ENCODE peak calls at places on chromosome 13, in seven cellular contexts. G is PC-3, E is hepatocyte, M is HCT116, L is SK-N-SH, W is GM23248, I is MM.1S. V is an unnamed sample.

GRCh38 chr13:110506396-110506795 is 55.1 kb downstream of the RAB20 start:
- DNase-seq in W (no peak), E (no peak), G (no peak), L (no peak), M (no peak), I (no peak), V (no peak)

GRCh38 chr13:33940898-33941297 is 122.9 kb downstream of the RFC3 start:
- DNase-seq in I (no peak), L (no peak), E (no peak), M (no peak), G (no peak), W (no peak), V (peak; percentile 45)

GRCh38 chr13:25783480-25784081 is 268.2 kb downstream of the SHISA2 start:
- DNase-seq in E (no peak), W (no peak), G (no peak), M (no peak), L (no peak), I (no peak), V (no peak)

GRCh38 chr13:108220042-108220441 is 1.9 kb downstream of the ABHD13 start:
- DNase-seq in G (peak; percentile 70), W (no peak), M (peak; percentile 57), I (no peak), E (peak; percentile 32), L (no peak), V (no peak)

GRCh38 chr13:29589234-29589633 is 6.3 kb downstream of the SLC7A1 start:
- DNase-seq in L (no peak), G (no peak), W (peak; percentile 70), I (no peak), M (no peak), E (no peak), V (peak; percentile 53)

GRCh38 chr13:81540777-81541176 is 1199.9 kb upstream of the SPRY2 start:
- DNase-seq in W (peak; percentile 18), L (peak; percentile 1), I (no peak), M (no peak), G (peak; percentile 3), E (peak; percentile 45), V (peak; percentile 13)

GRCh38 chr13:75468098-75468497 is 13.9 kb downstream of the TBC1D4 start:
- DNase-seq in L (no peak), E (no peak), G (no peak), M (no peak), W (peak; percentile 56), I (no peak), V (no peak)

GRCh38 chr13:74869846-74870245 is 612.1 kb downstream of the TBC1D4 start:
- DNase-seq in G (peak; percentile 56), M (no peak), W (peak; percentile 10), L (no peak), I (no peak), E (no peak), V (no peak)

GRCh38 chr13:36673352-36673751 is 468 bp upstream of the SERTM1 start:
- DNase-seq in L (no peak), G (no peak), I (no peak), W (no peak), E (no peak), M (no peak), V (no peak)

GRCh38 chr13:88189724-88190123 is 518.6 kb downstream of the SLITRK5 start:
- DNase-seq in M (no peak), W (no peak), L (no peak), E (no peak), G (no peak), I (no peak), V (no peak)

GRCh38 chr13:44870456-44870929 is 118.8 kb downstream of the NUFIP1 start:
- DNase-seq in M (no peak), E (no peak), G (peak; percentile 7), I (no peak), W (no peak), L (no peak), V (no peak)

GRCh38 chr13:78121459-78122348 is 203.1 kb upstream of the EDNRB start:
- DNase-seq in L (peak; percentile 24), M (peak; percentile 34), W (peak; percentile 72), E (peak; percentile 73), I (peak; percentile 73), G (peak; percentile 64), V (peak; percentile 65)

GRCh38 chr13:43307921-43308433 is 284.6 kb downstream of the DNAJC15 start:
- DNase-seq in W (peak; percentile 81), M (no peak), I (no peak), E (peak; percentile 92), G (peak; percentile 16), L (peak; percentile 71), V (no peak)

DNA sequence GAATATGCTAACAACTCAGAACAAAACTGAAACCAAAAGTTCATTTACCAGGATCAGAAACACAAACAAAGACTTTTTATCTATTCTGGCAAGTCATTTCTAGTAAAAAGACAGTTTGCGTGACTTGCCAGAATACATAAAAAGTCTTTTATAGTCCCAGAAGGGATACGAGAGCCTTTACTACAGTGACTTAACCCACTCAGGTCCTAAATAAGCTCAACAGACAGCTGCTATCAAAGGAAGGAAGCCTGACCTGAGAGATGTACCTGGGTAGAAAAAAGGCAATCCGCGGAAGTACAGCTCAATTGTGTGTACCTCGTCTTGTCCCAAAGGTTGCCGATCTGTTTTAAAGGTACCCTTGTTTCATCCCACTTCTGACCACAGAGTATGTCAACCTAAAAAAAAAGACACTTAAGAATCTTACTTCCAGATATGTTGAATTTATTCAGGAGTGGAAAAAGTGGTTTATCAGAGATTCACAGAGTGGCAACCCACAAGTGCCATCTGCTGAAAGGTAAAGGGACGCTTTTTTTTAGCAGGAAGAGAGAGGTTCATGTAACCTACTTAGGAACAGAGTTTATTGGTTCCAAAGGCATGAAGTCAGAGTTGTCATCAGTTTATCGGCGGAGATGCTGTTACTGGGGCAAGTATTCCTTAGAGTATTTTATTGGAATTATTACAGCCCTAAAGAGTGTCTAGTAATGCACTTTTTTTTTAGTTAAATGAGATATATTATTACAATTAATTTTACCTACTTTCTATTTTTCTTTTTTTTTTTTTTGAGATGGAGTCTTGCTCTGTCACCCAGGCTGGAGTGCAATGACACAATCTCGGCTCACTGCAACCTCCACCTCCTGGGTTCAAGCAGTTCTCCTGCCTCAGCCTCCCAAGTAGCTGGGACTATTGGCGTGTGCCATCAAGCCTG is 69.7 kb upstream of the C1QTNF9B start:
- DNase-seq in G (peak; percentile 37), L (no peak), E (peak; percentile 34), M (no peak), W (no peak), I (peak; percentile 8), V (no peak)
- TF ChIP-seq EZH2phosphoT487 in G (no peak), L (no peak), E (no peak), M (no peak), W (no peak), I (no peak), V (no peak)

DNA sequence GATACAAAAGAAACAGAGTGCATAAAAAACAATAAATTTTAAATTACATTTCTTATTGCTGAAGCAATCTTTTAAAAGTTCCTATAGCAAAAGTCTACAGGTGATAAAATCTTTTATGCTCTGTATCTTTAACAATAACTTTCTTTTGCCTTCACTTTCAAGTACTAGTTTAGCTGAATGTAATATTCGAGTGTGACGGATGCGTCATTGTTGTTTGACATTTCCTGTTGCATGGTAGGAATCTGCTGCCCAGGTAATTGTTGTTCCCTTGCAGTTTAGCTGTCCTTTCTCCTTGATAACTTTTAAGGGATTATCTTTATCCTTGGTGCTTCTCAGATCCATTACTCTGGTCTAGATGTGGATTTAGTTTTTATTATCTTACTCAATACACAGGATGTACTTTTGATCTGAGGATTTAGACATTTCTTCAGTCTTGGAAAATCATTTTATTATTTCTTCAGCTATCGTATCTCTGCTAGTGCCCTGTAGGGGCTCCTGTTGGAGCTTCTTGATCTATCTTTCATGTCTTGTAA is 2.1 kb upstream of the CPB2 start:
- DNase-seq in L (no peak), M (no peak), E (no peak), G (no peak), I (no peak), W (no peak), V (no peak)
- TF ChIP-seq EZH2phosphoT487 in L (no peak), M (no peak), E (no peak), G (no peak), I (no peak), W (no peak), V (no peak)

GRCh38 chr13:23668557-23668956 is 98.3 kb downstream of the TNFRSF19 start:
- DNase-seq in W (peak; percentile 23), I (no peak), M (no peak), E (no peak), G (no peak), L (no peak), V (no peak)
- TF ChIP-seq EZH2phosphoT487 in W (no peak), I (no peak), M (no peak), E (no peak), G (no peak), L (no peak), V (no peak)

GRCh38 chr13:73767747-73768315 is 366.4 kb downstream of the KLF12 start:
- DNase-seq in E (no peak), M (no peak), L (peak; percentile 22), W (no peak), G (peak; percentile 27), I (no peak), V (peak; percentile 50)
- TF ChIP-seq EZH2phosphoT487 in E (no peak), M (no peak), L (no peak), W (no peak), G (no peak), I (no peak), V (no peak)

DNA sequence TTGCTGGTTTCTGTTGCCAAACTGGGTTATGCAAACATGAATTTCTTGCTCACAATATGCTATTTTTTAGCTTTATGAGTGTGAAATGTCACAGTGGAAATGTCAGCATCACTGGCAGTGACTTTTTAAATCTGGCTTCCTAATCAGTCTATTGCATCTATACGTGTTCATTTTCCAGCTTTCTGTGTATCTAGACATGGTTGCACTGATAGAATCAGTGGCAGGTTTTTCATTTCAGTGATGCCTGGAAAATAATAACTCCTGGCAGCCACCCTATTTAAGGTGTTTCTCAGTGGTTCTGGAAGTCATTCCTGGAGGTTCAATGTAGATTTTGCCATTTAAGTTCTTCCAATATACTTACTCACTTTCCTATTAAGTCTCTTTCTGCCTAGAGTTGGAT is 146.7 kb downstream of the SLITRK6 start:
- DNase-seq in G (no peak), M (no peak), W (no peak), L (no peak), I (no peak), E (no peak), V (no peak)
- TF ChIP-seq EZH2phosphoT487 in G (no peak), M (no peak), W (no peak), L (no peak), I (no peak), E (no peak), V (no peak)

GRCh38 chr13:104577029-104577820 is 1511.0 kb upstream of the SLC10A2 start:
- DNase-seq in G (no peak), I (no peak), L (no peak), M (no peak), E (no peak), W (no peak), V (no peak)
- TF ChIP-seq EZH2phosphoT487 in G (no peak), I (no peak), L (no peak), M (no peak), E (no peak), W (no peak), V (no peak)

DNA sequence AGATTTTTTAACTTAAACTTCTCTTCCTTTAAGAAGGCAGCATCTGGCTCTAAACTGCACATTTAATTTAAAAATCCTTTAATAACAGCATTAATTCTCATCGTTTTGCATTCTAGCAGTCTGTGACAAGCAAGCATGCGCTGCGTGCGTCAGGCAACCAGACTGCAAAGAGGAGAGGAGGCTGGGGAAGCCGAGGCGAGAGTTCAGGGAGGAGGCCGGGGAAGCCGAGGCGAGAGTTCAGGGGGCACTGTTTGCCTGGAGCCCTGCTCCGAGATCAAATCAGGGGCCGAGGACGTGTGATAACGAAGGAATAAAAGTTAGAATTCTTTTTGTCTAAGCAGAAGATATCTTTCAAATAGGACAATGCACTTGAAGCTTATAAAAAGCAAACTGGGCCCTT is 435.7 kb downstream of the EFNB2 start:
- DNase-seq in W (no peak), I (no peak), E (no peak), G (no peak), L (no peak), M (no peak), V (peak; percentile 38)
- TF ChIP-seq EZH2phosphoT487 in W (no peak), I (no peak), E (no peak), G (no peak), L (no peak), M (no peak), V (no peak)

V was measured in neural progenitor cell.